ENCODE peak calls at places on chromosome 21, in six cellular contexts. Z is BE2C, V is heart right ventricle, G is pancreas, N is AG09309, W is fibroblast of the aortic adventitia. E is an unnamed sample.

GRCh38 chr21:35034203-35034926 is 14.7 kb downstream of the RUNX1 start:
- DNase-seq in Z (no peak), V (no peak), G (no peak), N (no peak), W (no peak), E (no peak)

GRCh38 chr21:37874904-37875780 is 41.1 kb downstream of the KCNJ6 start:
- DNase-seq in Z (no peak), V (no peak), G (no peak), N (no peak), W (no peak), E (no peak)

GRCh38 chr21:33541105-33541711 is 709 bp downstream of the GART start:
- DNase-seq in Z (no peak), V (no peak), G (no peak), N (no peak), W (peak), E (peak)

GRCh38 chr21:29827647-29828046 is 112.1 kb downstream of the GRIK1 start:
- DNase-seq in Z (no peak), V (no peak), G (no peak), N (no peak), W (no peak), E (no peak)

GRCh38 chr21:36976882-36977651 is 10.6 kb upstream of the HLCS start:
- DNase-seq in Z (peak), V (no peak), G (peak), N (peak), W (peak), E (peak)

GRCh38 chr21:28207776-28208175 is 784.9 kb downstream of the LTN1 start:
- DNase-seq in Z (peak), V (no peak), G (no peak), N (peak), W (peak), E (peak)

GRCh38 chr21:35635261-35635660 is 425.1 kb downstream of the SETD4 start:
- DNase-seq in Z (no peak), V (no peak), G (no peak), N (peak), W (peak), E (peak)

GRCh38 chr21:14064296-14064645 is 146.5 kb downstream of the LIPI start:
- DNase-seq in Z (no peak), V (no peak), G (no peak), N (no peak), W (no peak), E (no peak)

GRCh38 chr21:32480381-32480780 is 67.9 kb downstream of the EVA1C start:
- DNase-seq in Z (no peak), V (no peak), G (no peak), N (no peak), W (no peak), E (no peak)

GRCh38 chr21:35217504-35218060 is 168.5 kb upstream of the RUNX1 start:
- DNase-seq in Z (no peak), V (no peak), G (no peak), N (peak), W (peak), E (peak)

GRCh38 chr21:38726482-38726881 is 79.2 kb upstream of the ETS2 start:
- DNase-seq in Z (no peak), V (no peak), G (no peak), N (no peak), W (no peak), E (no peak)

GRCh38 chr21:43274946-43275310 is 106.1 kb downstream of the CRYAA start:
- DNase-seq in Z (peak), V (no peak), G (no peak), N (no peak), W (no peak), E (no peak)

GRCh38 chr21:32844076-32844475 is 72.5 kb upstream of the PAXBP1 start:
- DNase-seq in Z (no peak), V (no peak), G (no peak), N (no peak), W (no peak), E (no peak)

GRCh38 chr21:34073749-34074282 is 438 bp downstream of the MRPS6 start:
- DNase-seq in Z (peak), V (peak), G (no peak), N (no peak), W (no peak), E (peak)

GRCh38 chr21:30083120-30083945 is 83.3 kb downstream of the CLDN17 start:
- DNase-seq in Z (no peak), V (no peak), G (no peak), N (no peak), W (no peak), E (no peak)

GRCh38 chr21:26047279-26047967 is 123.1 kb downstream of the APP start:
- DNase-seq in Z (no peak), V (no peak), G (peak), N (no peak), W (no peak), E (no peak)

GRCh38 chr21:39666681-39667315 is 54.1 kb downstream of the B3GALT5 start:
- DNase-seq in Z (no peak), V (no peak), G (no peak), N (no peak), W (no peak), E (no peak)

GRCh38 chr21:39434950-39435349 is 10.6 kb downstream of the LCA5L start:
- DNase-seq in Z (no peak), V (no peak), G (no peak), N (no peak), W (no peak), E (no peak)

GRCh38 chr21:34642211-34643075 is 26.4 kb upstream of the CLIC6 start:
- DNase-seq in Z (no peak), V (no peak), G (no peak), N (peak), W (peak), E (peak)

GRCh38 chr21:29775462-29775861 is 164.3 kb downstream of the GRIK1 start:
- DNase-seq in Z (no peak), V (no peak), G (no peak), N (no peak), W (no peak), E (no peak)

GRCh38 chr21:20970691-20971090 is 27.5 kb upstream of the NCAM2 start:
- DNase-seq in Z (no peak), V (no peak), G (no peak), N (no peak), W (no peak), E (no peak)

GRCh38 chr21:20968391-20968790 is 29.8 kb upstream of the NCAM2 start:
- DNase-seq in Z (no peak), V (no peak), G (no peak), N (no peak), W (peak), E (no peak)

GRCh38 chr21:20971296-20971921 is 26.8 kb upstream of the NCAM2 start:
- DNase-seq in Z (peak), V (peak), G (no peak), N (no peak), W (peak), E (peak)
- TF ChIP-seq CTCF in Z (peak), V (peak), G (no peak), N (no peak), W (peak), E (peak)

DNA sequence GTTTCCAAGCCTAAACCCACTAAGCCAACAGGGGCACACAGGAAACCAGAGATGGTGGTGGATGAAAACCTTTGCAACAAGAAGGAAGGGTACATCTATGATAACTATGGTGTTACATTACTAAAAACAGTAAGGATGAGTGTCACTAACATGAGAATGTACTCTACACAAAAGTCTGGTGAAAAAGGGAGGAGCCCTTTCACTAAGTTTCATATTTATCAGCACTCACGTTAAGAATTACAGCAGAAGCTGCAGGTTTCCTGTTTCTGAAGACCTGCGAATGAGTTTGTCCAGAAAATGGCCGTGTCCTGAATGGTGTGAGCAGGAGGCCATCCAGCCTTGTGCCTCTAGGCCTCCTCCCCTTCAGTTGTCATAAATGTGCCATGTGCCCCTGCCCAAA is 17.8 kb downstream of the ABCG1 start:
- DNase-seq in Z (no peak), V (no peak), G (no peak), N (no peak), W (no peak), E (no peak)
- H3K4me3 ChIP-seq in Z (no peak), V (no peak), G (no peak), N (no peak), W (no peak), E (no peak)

GRCh38 chr21:16794944-16795343 is 717.9 kb upstream of the CXADR start:
- DNase-seq in Z (no peak), V (no peak), G (no peak), N (peak), W (peak), E (peak)
- TF ChIP-seq CTCF in Z (no peak), V (no peak), G (no peak), N (no peak), W (no peak), E (no peak)

GRCh38 chr21:45866473-45867010 is 115.0 kb upstream of the COL6A1 start:
- DNase-seq in Z (no peak), V (no peak), G (no peak), N (no peak), W (no peak), E (no peak)
- H3K4me3 ChIP-seq in Z (no peak), V (no peak), G (no peak), N (no peak), W (no peak), E (no peak)

GRCh38 chr21:41852929-41853320 is 26.2 kb downstream of the PRDM15 start:
- DNase-seq in Z (no peak), V (no peak), G (no peak), N (no peak), W (no peak), E (no peak)

GRCh38 chr21:41852151-41852928 is 26.8 kb downstream of the PRDM15 start:
- DNase-seq in Z (no peak), V (no peak), G (no peak), N (no peak), W (no peak), E (no peak)

GRCh38 chr21:41850085-41850484 is 29.1 kb downstream of the PRDM15 start:
- DNase-seq in Z (no peak), V (no peak), G (no peak), N (no peak), W (no peak), E (no peak)

GRCh38 chr21:41848971-41849580 is 30.1 kb downstream of the PRDM15 start:
- DNase-seq in Z (no peak), V (no peak), G (no peak), N (no peak), W (no peak), E (no peak)

DNA sequence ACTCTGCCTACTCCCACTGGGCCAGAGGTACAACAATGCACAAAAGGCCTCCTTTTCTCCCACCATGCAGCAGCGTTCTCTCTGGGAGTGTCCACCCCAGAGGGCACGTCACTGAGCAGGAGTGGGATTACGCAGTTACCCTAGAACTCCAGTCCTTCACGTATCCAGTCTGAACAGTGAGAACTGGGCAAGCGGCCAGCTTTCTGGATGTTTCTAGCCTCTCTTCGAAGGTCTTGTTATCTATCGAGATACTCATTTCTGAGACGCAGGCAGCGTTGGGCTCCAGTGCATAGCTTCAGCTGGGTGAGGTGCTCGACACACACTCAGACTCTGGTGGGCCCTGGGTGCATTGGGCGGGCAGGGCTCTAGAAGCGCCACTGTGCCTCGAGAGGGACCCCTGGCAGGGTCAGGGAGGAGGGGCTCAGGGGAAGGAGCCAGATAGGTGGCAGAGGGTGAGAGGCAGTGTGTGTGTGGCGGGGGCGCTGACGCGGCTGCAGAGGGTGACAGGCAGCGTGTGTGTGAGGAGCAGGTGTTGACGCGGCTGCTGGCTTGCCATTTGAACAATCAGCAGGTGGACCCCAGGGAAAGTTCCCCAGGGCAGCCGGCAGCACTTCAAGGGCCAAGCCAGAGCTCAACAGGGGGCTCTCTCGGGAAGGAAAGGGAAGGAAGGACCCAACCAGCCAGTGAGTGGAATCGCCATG is 27.9 kb downstream of the PRDM15 start:
- DNase-seq in Z (no peak), V (no peak), G (no peak), N (no peak), W (no peak), E (no peak)
- TF ChIP-seq CTCF in Z (no peak), V (no peak), G (no peak), N (no peak), W (no peak), E (no peak)

GRCh38 chr21:24290151-24290833 is 1317.0 kb downstream of the MRPL39 start:
- DNase-seq in Z (no peak), V (no peak), G (no peak), N (no peak), W (no peak), E (no peak)
- H3K4me3 ChIP-seq in Z (no peak), V (no peak), G (no peak), N (no peak), W (no peak), E (no peak)

E was measured in epithelial cell of esophagus.